ENCODE peak calls at places on chromosomes 13 and 19, in five cellular contexts. M is pancreas; H is GM06990; X is heart left ventricle; Z is CD4-positive, alpha-beta T cell. C is an unnamed sample.

GRCh38 chr19:18218600-18218999 is 7.6 kb downstream of the PDE4C start:
- DNase-seq in H (no peak), M (no peak), Z (no peak), X (no peak), C (no peak)

GRCh38 chr13:110108348-110109139 is 198.4 kb downstream of the COL4A1 start:
- DNase-seq in H (no peak), M (peak), X (peak), Z (no peak), C (no peak)

GRCh38 chr19:5057860-5058259 is 88.9 kb downstream of the KDM4B start:
- DNase-seq in M (no peak), H (no peak), Z (no peak), X (no peak), C (no peak)

GRCh38 chr19:39795001-39795400 is 16.3 kb downstream of the LEUTX start:
- DNase-seq in M (no peak), H (peak), X (no peak), Z (no peak), C (no peak)

GRCh38 chr19:51364200-51365106 is 1.7 kb downstream of the ETFB start:
- DNase-seq in Z (no peak), X (no peak), M (no peak), H (no peak), C (no peak)

GRCh38 chr19:6402058-6402457 is 9.1 kb upstream of the GTF2F1 start:
- DNase-seq in X (no peak), H (no peak), M (no peak), Z (no peak), C (no peak)

GRCh38 chr13:33678906-33679657 is 138.9 kb upstream of the RFC3 start:
- DNase-seq in Z (peak), M (peak), X (peak), H (peak), C (peak)

GRCh38 chr19:4310247-4311121 is 6.1 kb downstream of the FSD1 start:
- DNase-seq in Z (no peak), X (no peak), M (no peak), H (no peak), C (no peak)

GRCh38 chr13:50387124-50387581 is 371.9 kb downstream of the KCNRG start:
- DNase-seq in H (no peak), X (peak), Z (peak), M (peak), C (no peak)

GRCh38 chr13:99008577-99008976 is 30.7 kb upstream of the DOCK9 start:
- DNase-seq in M (no peak), X (peak), Z (no peak), H (no peak), C (no peak)

GRCh38 chr13:114118763-114119123 is 13.7 kb downstream of the RASA3 start:
- DNase-seq in Z (no peak), X (peak), M (peak), H (no peak), C (no peak)

GRCh38 chr13:99265823-99266426 is 7.7 kb upstream of the GPR18 start:
- DNase-seq in Z (no peak), M (no peak), H (no peak), X (no peak), C (no peak)

GRCh38 chr19:57583521-57584416 is at the start of gene ZIK1:
- DNase-seq in H (peak), Z (peak), M (peak), X (peak), C (peak)

GRCh38 chr19:6970478-6970877 is 50.8 kb downstream of the MBD3L2B start:
- DNase-seq in X (no peak), H (no peak), Z (no peak), M (no peak), C (no peak)

GRCh38 chr13:28609936-28610335 is 49.0 kb upstream of the POMP start:
- DNase-seq in X (no peak), Z (no peak), H (no peak), M (no peak), C (no peak)

GRCh38 chr13:49082653-49083536 is 107.2 kb downstream of the FNDC3A start:
- DNase-seq in M (no peak), X (no peak), Z (no peak), H (peak), C (no peak)

GRCh38 chr19:5891938-5892771 is 11.4 kb downstream of the NDUFA11 start:
- DNase-seq in M (no peak), X (peak), Z (no peak), H (no peak), C (no peak)

GRCh38 chr13:93865235-93865634 is 614.2 kb downstream of the DCT start:
- DNase-seq in X (no peak), M (no peak), H (no peak), Z (no peak), C (no peak)

GRCh38 chr19:23762884-23763711 is 4.4 kb upstream of the ZNF681 start:
- DNase-seq in X (peak), M (peak), Z (peak), H (peak), C (peak)
- TF ChIP-seq CTCF in X (no peak), M (no peak), Z (no peak), H (no peak), C (no peak)

GRCh38 chr13:70087247-70087646 is 20.4 kb upstream of the ATXN8OS start:
- DNase-seq in Z (no peak), H (no peak), X (no peak), M (no peak), C (no peak)
- TF ChIP-seq CTCF in Z (no peak), H (no peak), X (no peak), M (no peak), C (no peak)

GRCh38 chr13:45331123-45331619 is 9.8 kb downstream of the TPT1 start:
- DNase-seq in Z (no peak), H (no peak), X (no peak), M (no peak), C (no peak)

GRCh38 chr13:45331981-45332830 is 8.8 kb downstream of the TPT1 start:
- DNase-seq in H (no peak), Z (no peak), X (no peak), M (no peak), C (no peak)

GRCh38 chr13:45325806-45326205 is 15.2 kb downstream of the TPT1 start:
- DNase-seq in M (peak), H (no peak), X (peak), Z (no peak), C (no peak)

GRCh38 chr13:45328661-45329105 is 12.3 kb downstream of the TPT1 start:
- DNase-seq in M (no peak), Z (no peak), H (no peak), X (no peak), C (no peak)

GRCh38 chr13:45327253-45327954 is 13.6 kb downstream of the TPT1 start:
- DNase-seq in H (no peak), M (no peak), Z (peak), X (no peak), C (no peak)
- TF ChIP-seq CTCF in H (no peak), M (no peak), Z (no peak), X (no peak), C (no peak)

DNA sequence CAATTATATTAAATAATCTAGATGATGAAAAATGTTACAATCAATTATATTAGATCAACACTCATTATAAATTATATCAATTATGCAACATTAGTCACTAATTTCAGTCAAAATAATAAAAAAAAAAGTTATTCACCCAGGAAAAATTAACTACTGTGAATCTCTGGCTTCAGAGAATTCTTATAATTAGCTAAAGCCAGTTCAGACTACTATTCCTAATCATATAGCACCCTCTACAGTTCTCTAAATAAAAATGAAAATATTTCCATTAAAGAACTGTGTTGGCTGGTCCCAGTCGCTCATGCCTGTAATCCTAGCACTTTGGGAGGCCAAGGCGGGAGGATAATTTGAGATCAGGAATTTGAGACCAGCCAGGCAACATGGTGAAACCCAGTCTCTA is 33.0 kb downstream of the XPO4 start:
- DNase-seq in M (no peak), X (no peak), Z (no peak), H (no peak), C (no peak)
- TF ChIP-seq CTCF in M (no peak), X (peak), Z (no peak), H (no peak), C (no peak)

DNA sequence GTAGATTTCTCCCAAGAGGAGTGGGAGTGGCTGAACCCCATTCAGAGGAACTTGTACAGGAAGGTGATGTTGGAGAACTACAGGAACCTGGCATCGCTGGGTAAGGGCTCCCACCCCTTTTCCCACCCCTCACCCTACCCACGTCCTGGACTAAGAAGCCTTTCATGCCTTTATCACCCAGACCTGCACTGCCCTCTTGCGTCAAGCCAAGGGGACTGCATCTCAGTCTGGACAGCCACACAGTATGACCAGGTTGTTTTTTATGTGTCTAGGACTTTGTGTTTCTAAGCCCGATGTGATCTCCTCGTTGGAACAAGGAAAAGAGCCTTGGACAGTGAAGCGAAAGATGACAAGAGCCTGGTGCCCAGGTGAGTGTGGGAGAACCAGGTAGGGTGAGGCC is 8.8 kb downstream of the ZFP28 start:
- DNase-seq in M (no peak), Z (no peak), X (no peak), H (no peak), C (no peak)
- TF ChIP-seq CTCF in M (no peak), Z (no peak), X (no peak), H (no peak), C (no peak)

GRCh38 chr19:16228637-16229321 is 31.1 kb downstream of the AP1M1 start:
- DNase-seq in M (no peak), H (no peak), Z (no peak), X (no peak), C (no peak)

GRCh38 chr19:16227837-16228636 is 30.3 kb downstream of the AP1M1 start:
- DNase-seq in H (no peak), Z (no peak), X (no peak), M (no peak), C (no peak)

GRCh38 chr19:16226184-16226591 is 28.5 kb downstream of the AP1M1 start:
- DNase-seq in H (no peak), M (no peak), Z (no peak), X (no peak), C (no peak)

GRCh38 chr19:16225279-16226183 is 27.8 kb downstream of the AP1M1 start:
- DNase-seq in M (no peak), X (no peak), Z (no peak), H (no peak), C (no peak)

GRCh38 chr19:16226878-16227836 is 29.4 kb downstream of the AP1M1 start:
- DNase-seq in X (no peak), Z (no peak), H (no peak), M (no peak), C (no peak)
- TF ChIP-seq CTCF in X (no peak), Z (no peak), H (no peak), M (no peak), C (no peak)